ENCODE peak calls at places on chromosomes 13 and 19, in five cellular contexts. Q is PC-3, W is B cell, S is body of pancreas, E is pancreas. X is an unnamed sample.

GRCh38 chr13:48808689-48809088 is 155.0 kb downstream of the CYSLTR2 start:
- DNase-seq in S (no peak), E (no peak), Q (no peak), W (no peak), X (no peak)

GRCh38 chr19:10808937-10809655 is 26.9 kb downstream of the TMED1 start:
- DNase-seq in Q (peak; percentile 54), S (no peak), E (no peak), W (no peak), X (no peak)

GRCh38 chr13:108214511-108215383 is 589 bp downstream of the LIG4 start:
- DNase-seq in W (no peak), S (peak; percentile 16), E (no peak), Q (peak; percentile 19), X (peak; percentile 18)

GRCh38 chr19:48490980-48491792 is 20.4 kb downstream of the LMTK3 start:
- DNase-seq in E (peak; percentile 62), S (peak; percentile 44), W (peak; percentile 64), Q (peak; percentile 29), X (peak; percentile 71)

GRCh38 chr13:113862766-113863510 is 938 bp downstream of the GAS6 start:
- DNase-seq in W (no peak), Q (no peak), E (peak; percentile 56), S (peak; percentile 60), X (peak; percentile 53)

GRCh38 chr13:104297075-104297474 is 1230.9 kb upstream of the SLC10A2 start:
- DNase-seq in Q (no peak), S (no peak), W (no peak), E (no peak), X (no peak)

GRCh38 chr13:102152790-102153189 is 249.1 kb downstream of the FGF14 start:
- DNase-seq in S (no peak), W (no peak), Q (no peak), E (no peak), X (no peak)

GRCh38 chr19:56403261-56403660 is 871 bp upstream of the ZNF583 start:
- DNase-seq in Q (no peak), E (no peak), S (no peak), W (no peak), X (no peak)

GRCh38 chr13:113105032-113105993 is at the start of gene F7:
- DNase-seq in E (no peak), W (no peak), S (no peak), Q (peak; percentile 8), X (no peak)

GRCh38 chr19:18205180-18205915 is 1.5 kb upstream of the RAB3A start:
- DNase-seq in W (peak; percentile 83), Q (peak; percentile 50), E (peak; percentile 78), S (peak; percentile 76), X (peak; percentile 63)

GRCh38 chr19:7848779-7849457 is 18.9 kb downstream of the EVI5L start:
- DNase-seq in Q (no peak), S (no peak), E (no peak), W (no peak), X (no peak)

GRCh38 chr13:46197299-46197975 is 14.3 kb upstream of the LRRC63 start:
- DNase-seq in Q (peak; percentile 56), E (no peak), S (no peak), W (no peak), X (no peak)

GRCh38 chr19:47363758-47364529 is 14.8 kb downstream of the DHX34 start:
- DNase-seq in Q (no peak), W (no peak), E (no peak), S (no peak), X (no peak)

GRCh38 chr13:73204916-73205315 is 146.1 kb downstream of the KLF5 start:
- DNase-seq in S (no peak), Q (no peak), E (no peak), W (no peak), X (no peak)

GRCh38 chr19:42468273-42468796 is 25.6 kb upstream of the CXCL17 start:
- DNase-seq in S (no peak), Q (peak; percentile 78), W (no peak), E (no peak), X (no peak)

GRCh38 chr19:55597493-55597892 is 1.8 kb downstream of the FIZ1 start:
- DNase-seq in E (no peak), W (no peak), Q (no peak), S (no peak), X (no peak)

GRCh38 chr13:103386341-103386740 is 320.1 kb upstream of the SLC10A2 start:
- DNase-seq in W (no peak), E (no peak), S (no peak), Q (peak; percentile 45), X (no peak)

GRCh38 chr19:3695986-3696659 is 4.1 kb downstream of the PIP5K1C start:
- DNase-seq in E (no peak), S (no peak), W (peak; percentile 27), Q (no peak), X (no peak)

GRCh38 chr19:48623556-48624066 is 4.3 kb downstream of the SPHK2 start:
- DNase-seq in S (no peak), Q (no peak), W (no peak), E (no peak), X (no peak)

GRCh38 chr13:45120967-45121366 is 657 bp downstream of the GTF2F2 start:
- DNase-seq in W (no peak), E (no peak), Q (no peak), S (no peak), X (no peak)

GRCh38 chr19:18682807-18683108 is 722 bp upstream of the CRTC1 start:
- DNase-seq in E (no peak), W (no peak), S (no peak), Q (no peak), X (no peak)

GRCh38 chr19:44476559-44477408 is 23.5 kb downstream of the ZNF180 start:
- DNase-seq in Q (peak; percentile 7), S (no peak), W (no peak), E (no peak), X (no peak)

GRCh38 chr13:30734434-30734833 is 909 bp upstream of the ALOX5AP start:
- DNase-seq in Q (peak; percentile 61), E (no peak), W (no peak), S (no peak), X (no peak)

GRCh38 chr19:47274891-47275865 is 493 bp downstream of the INAFM1 start:
- DNase-seq in S (no peak), W (no peak), Q (peak; percentile 1), E (peak; percentile 56), X (peak; percentile 66)

GRCh38 chr19:8256276-8257051 is 47.3 kb downstream of the CERS4 start:
- DNase-seq in S (no peak), E (no peak), W (no peak), Q (no peak), X (no peak)

GRCh38 chr19:8161135-8161646 is 11.8 kb upstream of the FBN3 start:
- DNase-seq in S (peak; percentile 75), E (no peak), Q (peak; percentile 76), W (peak; percentile 55), X (no peak)

GRCh38 chr13:43878897-43879322 is 630 bp downstream of the CCDC122 start:
- DNase-seq in W (no peak), E (peak; percentile 78), Q (peak; percentile 45), S (peak; percentile 75), X (no peak)

GRCh38 chr13:43872181-43872580 is 7.4 kb downstream of the CCDC122 start:
- DNase-seq in Q (no peak), E (no peak), S (no peak), W (no peak), X (no peak)

GRCh38 chr13:43876366-43876765 is 3.2 kb downstream of the CCDC122 start:
- DNase-seq in S (no peak), W (no peak), E (no peak), Q (peak; percentile 77), X (no peak)

GRCh38 chr13:43877788-43878187 is 1.8 kb downstream of the CCDC122 start:
- DNase-seq in S (no peak), E (no peak), W (no peak), Q (no peak), X (no peak)

DNA sequence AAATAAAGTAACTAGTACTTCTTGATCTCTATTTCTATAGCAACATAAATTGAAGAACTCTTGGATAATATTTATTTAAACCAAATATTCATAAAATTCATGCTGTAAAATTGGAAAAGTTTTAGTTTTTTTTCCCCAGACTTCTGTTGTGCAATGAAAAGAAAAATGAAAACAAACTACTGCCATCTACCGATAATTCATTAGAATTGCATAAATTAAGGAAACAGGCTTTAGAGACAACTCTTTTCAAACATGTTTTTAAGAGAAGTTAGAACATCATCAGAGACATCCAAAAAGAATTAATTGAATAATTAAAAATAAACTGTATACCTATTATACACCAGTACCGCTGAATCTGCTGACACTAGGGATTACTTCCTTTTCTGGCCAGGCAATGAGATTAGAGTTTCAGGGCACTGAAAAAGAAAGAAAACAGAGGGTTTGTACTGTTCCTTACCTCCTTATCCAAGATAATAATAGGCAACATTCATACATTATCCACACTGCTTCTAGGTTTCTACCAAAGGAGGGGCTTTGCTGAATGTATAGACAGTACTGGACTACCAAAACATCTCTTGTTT is 4.9 kb downstream of the CCDC122 start:
- DNase-seq in W (no peak), E (no peak), S (no peak), Q (peak; percentile 45), X (no peak)
- TF ChIP-seq CTCF in W (peak; percentile 90), E (peak; percentile 12), S (peak; percentile 58), Q (peak; percentile 60), X (peak; percentile 59)

GRCh38 chr13:52027832-52028231 is 3.3 kb downstream of the UTP14C start:
- DNase-seq in Q (no peak), S (no peak), W (no peak), E (no peak), X (no peak)

GRCh38 chr13:52024481-52024880 is at the start of gene UTP14C:
- DNase-seq in E (no peak), W (no peak), Q (no peak), S (no peak), X (no peak)

GRCh38 chr13:52029569-52029968 is 5.1 kb downstream of the UTP14C start:
- DNase-seq in S (peak; percentile 39), E (no peak), Q (no peak), W (no peak), X (no peak)

GRCh38 chr13:52025475-52026245 is 1.2 kb downstream of the UTP14C start:
- DNase-seq in E (no peak), Q (no peak), W (no peak), S (no peak), X (no peak)

GRCh38 chr13:52026246-52026626 is 1.7 kb downstream of the UTP14C start:
- DNase-seq in S (no peak), Q (no peak), E (no peak), W (no peak), X (no peak)
- TF ChIP-seq CTCF in S (no peak), Q (peak; percentile 15), E (no peak), W (no peak), X (no peak)

DNA sequence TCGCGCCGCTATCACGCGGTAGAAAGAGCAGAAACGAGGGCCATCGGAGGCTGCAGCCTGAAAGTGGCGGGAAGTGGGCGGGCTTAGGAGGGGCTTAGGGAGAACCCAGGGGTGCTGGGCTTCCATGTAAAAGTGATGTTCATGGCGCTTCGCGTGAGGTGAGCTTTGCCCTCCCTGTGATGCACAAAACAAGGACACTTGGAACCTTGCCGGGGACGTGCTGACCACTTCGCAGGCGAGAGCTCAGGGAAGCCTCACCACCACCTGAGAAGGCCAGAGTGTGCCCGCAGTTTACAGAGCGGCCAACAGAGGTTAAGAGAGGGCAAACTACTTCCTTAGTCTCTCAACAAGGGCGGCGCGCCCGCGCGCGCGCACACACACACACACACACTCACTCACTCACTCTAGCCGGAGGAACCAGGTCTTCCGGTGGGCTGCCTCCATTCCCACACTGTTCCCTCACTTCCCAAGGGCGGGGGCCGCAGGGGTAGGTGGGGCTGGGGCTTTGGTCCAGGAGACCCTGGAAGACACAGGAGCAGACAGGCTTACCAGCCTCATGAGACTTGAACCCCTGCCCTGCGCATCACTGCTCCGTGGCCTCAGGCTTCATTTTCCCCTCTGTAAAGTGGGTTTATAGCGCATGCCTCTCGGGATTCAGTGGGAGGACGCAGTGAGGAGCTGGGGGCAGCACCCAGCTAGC is 716 bp downstream of the GAPDHS start:
- DNase-seq in W (no peak), S (peak; percentile 46), Q (no peak), E (no peak), X (no peak)
- TF ChIP-seq CTCF in W (no peak), S (no peak), Q (no peak), E (no peak), X (no peak)

GRCh38 chr19:1512671-1513491 is at the start of gene ADAMTSL5:
- DNase-seq in W (no peak), E (no peak), Q (peak; percentile 59), S (no peak), X (peak; percentile 51)
- TF ChIP-seq CTCF in W (no peak), E (no peak), Q (no peak), S (no peak), X (no peak)

X was measured in nephron progenitor cell.